ENCODE peak calls at places on chromosomes 2 and 18, in four cellular contexts. One of them, this sample, is unnamed. For H3K4me1, the result is how much of the 10 kb centered on the place peaks cover.

GRCh38 chr2:196101325-196101981 is 32.8 kb upstream of the DNAH7 start:
- DNase-seq in K562: peak
- DNase-seq in lower lobe of right lung: no peak
- DNase-seq in CD4-positive, CD25-positive, alpha-beta regulatory T cell: no peak
- DNase-seq in this sample: no peak

GRCh38 chr2:166269322-166269721 is 106.4 kb downstream of the SCN9A start:
- DNase-seq in K562: no peak
- DNase-seq in CD4-positive, CD25-positive, alpha-beta regulatory T cell: no peak
- DNase-seq in lower lobe of right lung: no peak
- DNase-seq in this sample: no peak

GRCh38 chr2:17935242-17935885 is 56.9 kb downstream of the KCNS3 start:
- DNase-seq in K562: no peak
- DNase-seq in CD4-positive, CD25-positive, alpha-beta regulatory T cell: no peak
- DNase-seq in lower lobe of right lung: no peak
- DNase-seq in this sample: no peak

GRCh38 chr2:58042486-58042970 is 4.1 kb upstream of the VRK2 start:
- DNase-seq in CD4-positive, CD25-positive, alpha-beta regulatory T cell: no peak
- DNase-seq in K562: peak
- DNase-seq in lower lobe of right lung: no peak
- DNase-seq in this sample: no peak

GRCh38 chr2:152071077-152071476 is 27.8 kb downstream of the CACNB4 start:
- DNase-seq in K562: no peak
- DNase-seq in lower lobe of right lung: no peak
- DNase-seq in CD4-positive, CD25-positive, alpha-beta regulatory T cell: no peak
- DNase-seq in this sample: no peak

GRCh38 chr2:28166956-28167355 is 225.7 kb upstream of the FOSL2 start:
- DNase-seq in lower lobe of right lung: no peak
- DNase-seq in K562: no peak
- DNase-seq in CD4-positive, CD25-positive, alpha-beta regulatory T cell: no peak
- DNase-seq in this sample: no peak

GRCh38 chr2:121075641-121076500 is 209.1 kb downstream of the TFCP2L1 start:
- DNase-seq in K562: no peak
- DNase-seq in CD4-positive, CD25-positive, alpha-beta regulatory T cell: no peak
- DNase-seq in lower lobe of right lung: no peak
- DNase-seq in this sample: no peak

GRCh38 chr18:25830787-25831186 is 259.6 kb downstream of the SS18 start:
- DNase-seq in K562: no peak
- DNase-seq in lower lobe of right lung: no peak
- DNase-seq in CD4-positive, CD25-positive, alpha-beta regulatory T cell: no peak
- DNase-seq in this sample: no peak

GRCh38 chr18:32383040-32383819 is 87.5 kb downstream of the GAREM1 start:
- DNase-seq in CD4-positive, CD25-positive, alpha-beta regulatory T cell: no peak
- DNase-seq in lower lobe of right lung: no peak
- DNase-seq in K562: no peak
- DNase-seq in this sample: no peak

GRCh38 chr18:70243131-70243530 is 37.6 kb upstream of the RTTN start:
- DNase-seq in lower lobe of right lung: no peak
- DNase-seq in CD4-positive, CD25-positive, alpha-beta regulatory T cell: no peak
- DNase-seq in K562: no peak
- DNase-seq in this sample: no peak

GRCh38 chr2:221380686-221381085 is 191.4 kb downstream of the EPHA4 start:
- DNase-seq in CD4-positive, CD25-positive, alpha-beta regulatory T cell: no peak
- DNase-seq in K562: no peak
- DNase-seq in lower lobe of right lung: no peak
- DNase-seq in this sample: no peak

GRCh38 chr2:33482518-33482917 is 6.1 kb downstream of the RASGRP3 start:
- DNase-seq in K562: no peak
- DNase-seq in CD4-positive, CD25-positive, alpha-beta regulatory T cell: no peak
- DNase-seq in lower lobe of right lung: no peak
- DNase-seq in this sample: no peak

GRCh38 chr18:77634495-77634894 is 384.8 kb downstream of the GALR1 start:
- DNase-seq in K562: no peak
- DNase-seq in lower lobe of right lung: no peak
- DNase-seq in CD4-positive, CD25-positive, alpha-beta regulatory T cell: no peak
- DNase-seq in this sample: no peak

GRCh38 chr2:141455211-141455826 is 675.5 kb downstream of the LRP1B start:
- DNase-seq in lower lobe of right lung: no peak
- DNase-seq in CD4-positive, CD25-positive, alpha-beta regulatory T cell: no peak
- DNase-seq in K562: no peak
- DNase-seq in this sample: no peak

GRCh38 chr2:37459095-37459981 is 114.9 kb downstream of the QPCT start:
- DNase-seq in lower lobe of right lung: no peak
- DNase-seq in K562: no peak
- DNase-seq in CD4-positive, CD25-positive, alpha-beta regulatory T cell: no peak
- DNase-seq in this sample: no peak

GRCh38 chr18:45081579-45082181 is 401.0 kb downstream of the SETBP1 start:
- DNase-seq in CD4-positive, CD25-positive, alpha-beta regulatory T cell: no peak
- DNase-seq in K562: no peak
- DNase-seq in lower lobe of right lung: no peak
- DNase-seq in this sample: no peak

GRCh38 chr2:57696016-57696415 is 350.6 kb upstream of the VRK2 start:
- DNase-seq in K562: no peak
- DNase-seq in lower lobe of right lung: no peak
- DNase-seq in CD4-positive, CD25-positive, alpha-beta regulatory T cell: no peak
- DNase-seq in this sample: no peak

GRCh38 chr18:35141077-35141476 is 99.8 kb upstream of the ZNF397 start:
- DNase-seq in lower lobe of right lung: no peak
- DNase-seq in K562: no peak
- DNase-seq in CD4-positive, CD25-positive, alpha-beta regulatory T cell: no peak
- DNase-seq in this sample: no peak

GRCh38 chr2:224221455-224221913 is 180.4 kb downstream of the FAM124B start:
- DNase-seq in lower lobe of right lung: no peak
- DNase-seq in K562: no peak
- DNase-seq in CD4-positive, CD25-positive, alpha-beta regulatory T cell: no peak
- DNase-seq in this sample: no peak

GRCh38 chr2:8623576-8623957 is 58.3 kb upstream of the ID2 start:
- DNase-seq in lower lobe of right lung: peak
- DNase-seq in K562: no peak
- DNase-seq in CD4-positive, CD25-positive, alpha-beta regulatory T cell: no peak
- DNase-seq in this sample: no peak

GRCh38 chr18:10398571-10398970 is 55.9 kb upstream of the APCDD1 start:
- DNase-seq in K562: no peak
- DNase-seq in CD4-positive, CD25-positive, alpha-beta regulatory T cell: no peak
- DNase-seq in lower lobe of right lung: no peak
- DNase-seq in this sample: no peak

GRCh38 chr2:109170645-109171044 is 41.6 kb downstream of the SH3RF3 start:
- DNase-seq in K562: no peak
- DNase-seq in lower lobe of right lung: no peak
- DNase-seq in CD4-positive, CD25-positive, alpha-beta regulatory T cell: no peak
- DNase-seq in this sample: no peak

GRCh38 chr2:162915858-162916257 is 77.3 kb upstream of the KCNH7 start:
- DNase-seq in lower lobe of right lung: no peak
- DNase-seq in K562: no peak
- DNase-seq in CD4-positive, CD25-positive, alpha-beta regulatory T cell: no peak
- DNase-seq in this sample: no peak

GRCh38 chr2:112880081-112880531 is 30.9 kb upstream of the IL37 start:
- DNase-seq in lower lobe of right lung: no peak
- DNase-seq in K562: no peak
- DNase-seq in CD4-positive, CD25-positive, alpha-beta regulatory T cell: no peak
- DNase-seq in this sample: no peak

GRCh38 chr2:218270721-218271486 is 585 bp downstream of the PNKD start:
- DNase-seq in lower lobe of right lung: no peak
- DNase-seq in CD4-positive, CD25-positive, alpha-beta regulatory T cell: no peak
- DNase-seq in K562: no peak
- DNase-seq in this sample: no peak

GRCh38 chr2:235358981-235359471 is 134.8 kb upstream of the AGAP1 start:
- DNase-seq in lower lobe of right lung: no peak
- DNase-seq in K562: no peak
- DNase-seq in CD4-positive, CD25-positive, alpha-beta regulatory T cell: no peak
- DNase-seq in this sample: no peak

GRCh38 chr2:107374261-107374660 is 452.4 kb upstream of the RGPD4 start:
- DNase-seq in K562: no peak
- DNase-seq in lower lobe of right lung: no peak
- DNase-seq in CD4-positive, CD25-positive, alpha-beta regulatory T cell: no peak
- DNase-seq in this sample: no peak

GRCh38 chr2:51981813-51982212 is 949.9 kb upstream of the NRXN1 start:
- DNase-seq in K562: no peak
- DNase-seq in CD4-positive, CD25-positive, alpha-beta regulatory T cell: no peak
- DNase-seq in lower lobe of right lung: no peak
- DNase-seq in this sample: no peak

GRCh38 chr2:25316101-25316500 is 25.6 kb downstream of the DNMT3A start:
- DNase-seq in lower lobe of right lung: peak
- DNase-seq in CD4-positive, CD25-positive, alpha-beta regulatory T cell: no peak
- DNase-seq in K562: no peak
- DNase-seq in this sample: no peak

DNA sequence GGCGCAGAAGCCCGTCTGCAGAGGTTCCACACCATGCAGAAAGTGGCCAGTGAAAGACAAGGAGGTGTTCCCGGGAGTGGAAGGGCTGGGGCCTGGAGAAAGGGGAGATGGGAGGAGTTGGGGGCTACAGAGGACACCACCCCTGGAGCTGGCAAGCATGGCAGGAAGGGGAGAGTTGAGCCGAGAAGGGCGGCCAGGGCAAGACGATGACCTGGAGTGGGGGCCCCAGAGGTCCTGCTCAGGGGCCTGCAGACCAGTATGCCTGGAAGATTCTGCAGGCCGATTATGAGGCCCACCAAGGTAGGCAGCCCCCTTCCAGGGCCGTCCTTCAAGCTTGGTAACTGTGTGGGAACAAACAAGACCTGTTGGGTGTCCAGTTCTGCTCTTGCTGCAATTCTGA is 33.1 kb downstream of the RBFA start:
- DNase-seq in CD4-positive, CD25-positive, alpha-beta regulatory T cell: no peak
- DNase-seq in lower lobe of right lung: no peak
- DNase-seq in K562: no peak
- DNase-seq in this sample: no peak
- H3K4me1 ChIP-seq in CD4-positive, CD25-positive, alpha-beta regulatory T cell: under half
- H3K4me1 ChIP-seq in lower lobe of right lung: under half
- H3K4me1 ChIP-seq in K562: under half
- H3K4me1 ChIP-seq in this sample: under half

GRCh38 chr2:213649176-213649575 is 364.9 kb downstream of the SPAG16 start:
- DNase-seq in lower lobe of right lung: no peak
- DNase-seq in K562: no peak
- DNase-seq in CD4-positive, CD25-positive, alpha-beta regulatory T cell: no peak
- DNase-seq in this sample: no peak
- H3K4me1 ChIP-seq in lower lobe of right lung: under half
- H3K4me1 ChIP-seq in K562: under half
- H3K4me1 ChIP-seq in CD4-positive, CD25-positive, alpha-beta regulatory T cell: under half
- H3K4me1 ChIP-seq in this sample: under half

GRCh38 chr2:42923632-42924425 is 131.4 kb upstream of the HAAO start:
- DNase-seq in K562: no peak
- DNase-seq in lower lobe of right lung: no peak
- DNase-seq in CD4-positive, CD25-positive, alpha-beta regulatory T cell: no peak
- DNase-seq in this sample: no peak

GRCh38 chr2:42924436-42924897 is 132.1 kb upstream of the HAAO start:
- DNase-seq in CD4-positive, CD25-positive, alpha-beta regulatory T cell: no peak
- DNase-seq in lower lobe of right lung: no peak
- DNase-seq in K562: no peak
- DNase-seq in this sample: no peak

GRCh38 chr2:42926438-42927333 is 134.3 kb upstream of the HAAO start:
- DNase-seq in lower lobe of right lung: no peak
- DNase-seq in CD4-positive, CD25-positive, alpha-beta regulatory T cell: no peak
- DNase-seq in K562: no peak
- DNase-seq in this sample: no peak

GRCh38 chr2:42927334-42928160 is 135.2 kb upstream of the HAAO start:
- DNase-seq in CD4-positive, CD25-positive, alpha-beta regulatory T cell: no peak
- DNase-seq in K562: peak
- DNase-seq in lower lobe of right lung: no peak
- DNase-seq in this sample: no peak

DNA sequence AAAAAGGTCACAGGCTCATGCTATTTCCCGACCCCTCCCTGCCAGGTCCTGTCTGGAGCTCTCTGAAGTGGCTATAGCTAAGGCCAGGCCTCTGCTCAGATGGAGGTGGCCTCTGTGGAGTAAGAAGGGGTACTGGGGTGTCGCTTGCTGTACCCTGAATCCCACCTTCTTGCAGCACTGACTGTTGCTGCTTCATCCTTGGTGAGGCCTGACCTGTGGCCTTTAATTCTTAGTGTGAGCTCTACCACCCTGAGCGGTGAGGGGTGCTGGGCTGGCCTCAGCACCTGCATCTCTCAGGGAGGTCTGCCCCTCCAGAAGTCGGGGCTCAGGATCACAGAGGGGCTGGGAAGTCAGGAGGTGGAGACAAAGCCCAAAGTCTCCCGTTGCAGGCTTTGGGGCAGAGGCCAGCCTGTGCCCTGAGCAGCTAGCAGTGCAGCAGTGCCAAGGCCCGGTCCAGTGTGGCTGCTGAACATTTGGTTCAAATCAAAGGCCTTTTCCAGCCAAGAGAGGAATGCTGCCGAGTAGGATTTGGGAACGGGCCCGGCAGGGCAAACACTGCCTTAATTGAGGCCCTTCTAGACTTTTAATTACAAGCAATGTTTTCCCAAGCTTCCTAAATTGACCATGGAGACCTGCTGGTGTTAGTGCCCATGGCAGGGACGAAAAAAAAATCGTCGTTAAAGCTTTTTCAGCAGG is 133.5 kb upstream of the HAAO start:
- DNase-seq in CD4-positive, CD25-positive, alpha-beta regulatory T cell: no peak
- DNase-seq in lower lobe of right lung: no peak
- DNase-seq in K562: no peak
- DNase-seq in this sample: no peak
- H3K4me1 ChIP-seq in CD4-positive, CD25-positive, alpha-beta regulatory T cell: under half
- H3K4me1 ChIP-seq in lower lobe of right lung: half or more
- H3K4me1 ChIP-seq in K562: half or more
- H3K4me1 ChIP-seq in this sample: under half

GRCh38 chr2:60361498-60361897 is 192.0 kb downstream of the BCL11A start:
- DNase-seq in CD4-positive, CD25-positive, alpha-beta regulatory T cell: no peak
- DNase-seq in K562: no peak
- DNase-seq in lower lobe of right lung: no peak
- DNase-seq in this sample: no peak
- H3K4me1 ChIP-seq in CD4-positive, CD25-positive, alpha-beta regulatory T cell: under half
- H3K4me1 ChIP-seq in K562: under half
- H3K4me1 ChIP-seq in lower lobe of right lung: under half
- H3K4me1 ChIP-seq in this sample: under half